ENCODE peak calls at places on chromosomes 11 and 22, in nine cellular contexts. G, X, J, T, Z, D, P, L and S are unnamed samples.

GRCh38 chr22:24145446-24146189 is 35.7 kb upstream of the SUSD2 start:
- DNase-seq in P (no peak), G (no peak), J (no peak), T (no peak), L (no peak), X (no peak), D (no peak), Z (peak; percentile 48), S (no peak)

GRCh38 chr11:2382129-2382517 is 5.0 kb downstream of the CD81 start:
- DNase-seq in T (no peak), L (no peak), G (no peak), J (no peak), X (no peak), P (no peak), D (no peak), Z (no peak), S (no peak)

GRCh38 chr11:58625826-58626460 is 3.5 kb downstream of the CNTF start:
- DNase-seq in D (no peak), J (no peak), P (no peak), Z (no peak), G (no peak), X (no peak), L (no peak), T (no peak), S (no peak)

GRCh38 chr22:48945621-48946458 is 881.8 kb downstream of the BRD1 start:
- DNase-seq in J (peak; percentile 22), Z (no peak), P (peak; percentile 3), X (peak; percentile 39), T (no peak), G (no peak), D (peak; percentile 15), L (no peak), S (peak; percentile 85)

GRCh38 chr22:33535937-33536875 is 384.1 kb downstream of the LARGE1 start:
- DNase-seq in P (no peak), Z (no peak), X (no peak), D (no peak), L (no peak), J (no peak), G (no peak), T (no peak), S (no peak)

GRCh38 chr11:47532597-47533213 is 20.2 kb downstream of the CELF1 start:
- DNase-seq in G (no peak), X (no peak), D (no peak), T (no peak), J (no peak), Z (no peak), L (peak; percentile 31), P (no peak), S (no peak)

GRCh38 chr11:113934797-113935196 is 30.2 kb downstream of the HTR3B start:
- DNase-seq in D (no peak), G (no peak), X (no peak), Z (no peak), P (no peak), J (no peak), L (no peak), T (no peak), S (no peak)

GRCh38 chr11:117309310-117309709 is 6.7 kb downstream of the BACE1 start:
- DNase-seq in G (no peak), T (no peak), L (no peak), P (no peak), X (peak; percentile 20), Z (no peak), J (no peak), D (no peak), S (no peak)

GRCh38 chr22:17430298-17430900 is 61.1 kb downstream of the CECR2 start:
- DNase-seq in G (peak; percentile 33), J (no peak), T (no peak), Z (peak; percentile 69), X (no peak), L (no peak), P (no peak), D (peak; percentile 42), S (no peak)

GRCh38 chr22:40238425-40239344 is 61.0 kb downstream of the TNRC6B start:
- DNase-seq in X (peak; percentile 67), L (no peak), J (peak; percentile 33), T (peak; percentile 49), Z (no peak), P (no peak), G (no peak), D (peak; percentile 25), S (no peak)

GRCh38 chr22:46522743-46523300 is 14.6 kb downstream of the CELSR1 start:
- DNase-seq in L (no peak), G (no peak), J (no peak), X (no peak), T (no peak), P (no peak), Z (no peak), D (no peak), S (no peak)

GRCh38 chr11:114154271-114155047 is 94.9 kb downstream of the ZBTB16 start:
- DNase-seq in L (no peak), J (no peak), D (peak; percentile 81), X (no peak), P (no peak), G (peak; percentile 88), T (no peak), Z (peak; percentile 80), S (no peak)

GRCh38 chr11:33997473-33998347 is 53.8 kb upstream of the CAPRIN1 start:
- DNase-seq in G (no peak), X (no peak), T (no peak), Z (no peak), L (no peak), D (no peak), P (no peak), J (no peak), S (no peak)

GRCh38 chr22:36144886-36145541 is 15.5 kb downstream of the APOL3 start:
- DNase-seq in L (no peak), T (peak; percentile 12), X (peak; percentile 79), Z (peak; percentile 69), D (peak; percentile 67), G (peak; percentile 55), P (peak; percentile 52), J (peak; percentile 70), S (no peak)

GRCh38 chr22:49657275-49657973 is 170.2 kb downstream of the BRD1 start:
- DNase-seq in T (no peak), P (peak; percentile 68), X (peak; percentile 81), D (peak; percentile 79), Z (peak; percentile 55), G (peak; percentile 66), L (peak; percentile 68), J (peak; percentile 48), S (no peak)

GRCh38 chr22:28151241-28151640 is 232.2 kb upstream of the PITPNB start:
- DNase-seq in D (no peak), Z (no peak), L (no peak), P (peak; percentile 9), G (no peak), T (no peak), X (no peak), J (no peak), S (no peak)

GRCh38 chr11:47533690-47534135 is 19.2 kb downstream of the CELF1 start:
- DNase-seq in L (no peak), Z (no peak), G (no peak), T (no peak), P (no peak), D (no peak), J (no peak), X (no peak), S (no peak)

GRCh38 chr11:86781546-86781945 is 18.8 kb upstream of the PRSS23 start:
- DNase-seq in Z (no peak), P (no peak), D (no peak), T (no peak), J (no peak), X (no peak), G (no peak), L (peak; percentile 26), S (no peak)

GRCh38 chr11:109076870-109077269 is 345.1 kb upstream of the C11orf87 start:
- DNase-seq in P (no peak), G (no peak), Z (no peak), J (no peak), L (no peak), X (no peak), T (no peak), D (no peak), S (peak; percentile 34)

GRCh38 chr11:37107415-37107814 is 509.4 kb upstream of the RAG2 start:
- DNase-seq in D (no peak), Z (no peak), X (no peak), L (no peak), G (no peak), T (no peak), P (no peak), J (no peak), S (no peak)

GRCh38 chr11:25272214-25272613 is 775.4 kb downstream of the LUZP2 start:
- DNase-seq in Z (no peak), X (no peak), J (no peak), L (no peak), P (no peak), D (no peak), T (no peak), G (no peak), S (no peak)

GRCh38 chr11:119356349-119357031 is 10.0 kb upstream of the MFRP start:
- DNase-seq in L (peak; percentile 83), X (peak; percentile 73), J (peak; percentile 85), T (peak; percentile 90), G (peak; percentile 80), P (peak; percentile 86), D (peak; percentile 85), Z (peak; percentile 90), S (no peak)
- H3K27ac ChIP-seq in L (peak overlapping the region; percentile 77), X (no peak overlapping the region), J (peak overlapping the region; percentile 51), T (peak overlapping the region; percentile 87), G (peak overlapping the region; percentile 28), P (peak overlapping the region; percentile 68), D (peak overlapping the region; percentile 73), Z (peak overlapping the region; percentile 76), S (peak overlapping the region; percentile 86)

GRCh38 chr22:29201722-29202230 is 3.9 kb upstream of the EMID1 start:
- DNase-seq in P (no peak), D (no peak), X (no peak), G (no peak), J (no peak), Z (no peak), T (no peak), L (no peak), S (no peak)
- TF ChIP-seq EP300 in P (no peak), D (no peak), X (no peak), G (no peak), J (no peak), Z (no peak), T (no peak), L (no peak), S (no peak)

GRCh38 chr11:77104727-77105126 is 2.1 kb downstream of the OMP start:
- DNase-seq in D (no peak), P (no peak), G (no peak), Z (no peak), J (no peak), T (no peak), X (no peak), L (no peak), S (no peak)
- H3K27ac ChIP-seq in D (no peak overlapping the region), P (no peak overlapping the region), G (no peak overlapping the region), Z (no peak overlapping the region), J (no peak overlapping the region), T (peak overlapping the region; percentile 29), X (no peak overlapping the region), L (no peak overlapping the region), S (no peak overlapping the region)

DNA sequence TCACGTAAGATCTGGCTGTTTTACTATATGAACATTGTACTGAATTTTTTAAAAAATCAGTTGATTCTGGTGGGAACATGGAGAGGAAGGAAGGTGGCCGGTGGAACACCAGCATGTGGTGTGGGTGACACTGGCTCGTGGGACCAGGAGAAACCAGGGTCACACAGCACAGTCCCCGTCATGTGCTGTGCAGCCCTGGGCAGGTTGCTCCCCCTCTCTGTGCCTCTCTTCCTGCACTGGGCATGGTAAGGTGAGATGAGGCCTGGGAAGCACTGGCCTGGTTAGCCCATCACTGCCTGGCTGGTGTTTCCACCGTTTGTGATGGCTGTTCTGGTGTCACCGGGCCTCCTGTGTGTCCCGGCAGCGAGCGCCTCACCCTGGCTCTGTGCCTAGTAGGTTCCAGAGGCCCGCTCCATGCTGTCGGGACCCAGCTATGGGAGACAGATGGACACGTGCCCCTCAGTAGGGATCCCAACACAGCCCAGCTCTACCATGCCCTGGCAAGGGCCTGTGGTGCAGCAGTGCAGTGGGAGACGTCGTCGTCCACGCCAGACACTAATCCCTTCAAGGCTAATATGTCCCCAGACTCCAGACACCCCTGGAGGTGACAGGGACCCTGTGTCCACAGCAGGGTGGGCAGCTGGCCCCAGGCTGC is 88.2 kb upstream of the LINC01488 start:
- DNase-seq in T (no peak), L (no peak), P (no peak), D (no peak), J (no peak), G (no peak), Z (no peak), X (no peak), S (no peak)
- TF ChIP-seq EP300 in T (no peak), L (no peak), P (no peak), D (no peak), J (no peak), G (no peak), Z (no peak), X (no peak), S (no peak)